ENCODE peak calls at places on chromosomes 3 and 15, in nine cellular contexts. D is endothelial cell, E is HFF-Myc, X is fibroblast of mammary gland, N is fibroblast of pulmonary artery, R is fibroblast of lung, M is spleen, A is upper lobe of right lung, L is Peyer's patch. W is an unnamed sample.

GRCh38 chr15:85527907-85528306 is 147.5 kb downstream of the AKAP13 start:
- DNase-seq in N (peak; percentile 96), A (no peak), X (peak; percentile 69), R (peak; percentile 85), D (peak; percentile 28), M (no peak), E (peak; percentile 70), L (no peak), W (no peak)

GRCh38 chr3:160676547-160677303 is at the start of gene ARL14:
- DNase-seq in L (no peak), M (no peak), A (no peak), X (peak; percentile 65), N (peak; percentile 45), E (no peak), D (no peak), R (peak; percentile 87), W (no peak)

GRCh38 chr3:48042071-48042760 is 26.0 kb upstream of the MAP4 start:
- DNase-seq in D (no peak), M (no peak), N (no peak), R (peak; percentile 62), L (no peak), X (peak; percentile 53), E (no peak), A (no peak), W (no peak)

GRCh38 chr3:57691411-57692133 is 1.3 kb downstream of the DENND6A start:
- DNase-seq in A (no peak), N (peak; percentile 5), R (no peak), L (no peak), D (no peak), X (peak; percentile 13), M (no peak), E (no peak), W (no peak)

GRCh38 chr3:156291269-156292123 is 171.1 kb downstream of the KCNAB1 start:
- DNase-seq in D (peak; percentile 8), A (no peak), N (no peak), E (no peak), X (peak; percentile 19), M (peak; percentile 71), L (no peak), R (peak; percentile 49), W (no peak)

GRCh38 chr15:93089855-93090305 is 869 bp upstream of the RGMA start:
- DNase-seq in N (no peak), L (no peak), D (no peak), M (no peak), A (no peak), E (no peak), R (no peak), X (no peak), W (no peak)

GRCh38 chr3:59192473-59192872 is 142.6 kb upstream of the CFAP20DC start:
- DNase-seq in L (no peak), E (no peak), R (peak; percentile 94), X (peak; percentile 60), M (no peak), D (no peak), N (peak; percentile 3), A (no peak), W (no peak)

GRCh38 chr3:184574552-184575430 is 13.2 kb downstream of the EPHB3 start:
- DNase-seq in E (no peak), D (peak; percentile 72), N (no peak), A (no peak), R (no peak), X (no peak), M (no peak), L (no peak), W (no peak)

GRCh38 chr3:94303897-94304296 is 241.0 kb downstream of the NSUN3 start:
- DNase-seq in R (peak; percentile 61), D (no peak), N (peak; percentile 14), E (no peak), L (no peak), M (no peak), A (no peak), X (no peak), W (no peak)

GRCh38 chr3:57382933-57383332 is 90.4 kb upstream of the ASB14 start:
- DNase-seq in X (peak; percentile 44), E (no peak), N (peak; percentile 3), D (no peak), A (no peak), R (peak; percentile 42), M (no peak), L (no peak), W (no peak)

GRCh38 chr15:36029606-36030005 is 483.6 kb upstream of the DPH6 start:
- DNase-seq in R (peak; percentile 86), X (peak; percentile 65), M (no peak), E (peak; percentile 14), A (no peak), N (peak; percentile 67), L (no peak), D (no peak), W (no peak)

GRCh38 chr3:169104972-169105371 is 558.5 kb downstream of the MECOM start:
- DNase-seq in R (peak; percentile 86), M (no peak), N (peak; percentile 47), A (no peak), L (no peak), E (no peak), X (peak; percentile 64), D (no peak), W (no peak)

GRCh38 chr3:174767853-174768382 is 91.2 kb upstream of the NAALADL2 start:
- DNase-seq in L (no peak), A (no peak), M (no peak), N (peak; percentile 64), E (no peak), R (peak; percentile 86), X (peak; percentile 51), D (no peak), W (no peak)

GRCh38 chr3:40518848-40519247 is 5.9 kb upstream of the ZNF621 start:
- DNase-seq in D (no peak), X (no peak), A (no peak), E (no peak), N (no peak), M (no peak), R (no peak), L (no peak), W (no peak)

GRCh38 chr15:50251638-50252182 is 13.8 kb downstream of the HDC start:
- DNase-seq in M (no peak), X (no peak), L (no peak), E (no peak), D (no peak), A (no peak), N (no peak), R (peak; percentile 23), W (no peak)

DNA sequence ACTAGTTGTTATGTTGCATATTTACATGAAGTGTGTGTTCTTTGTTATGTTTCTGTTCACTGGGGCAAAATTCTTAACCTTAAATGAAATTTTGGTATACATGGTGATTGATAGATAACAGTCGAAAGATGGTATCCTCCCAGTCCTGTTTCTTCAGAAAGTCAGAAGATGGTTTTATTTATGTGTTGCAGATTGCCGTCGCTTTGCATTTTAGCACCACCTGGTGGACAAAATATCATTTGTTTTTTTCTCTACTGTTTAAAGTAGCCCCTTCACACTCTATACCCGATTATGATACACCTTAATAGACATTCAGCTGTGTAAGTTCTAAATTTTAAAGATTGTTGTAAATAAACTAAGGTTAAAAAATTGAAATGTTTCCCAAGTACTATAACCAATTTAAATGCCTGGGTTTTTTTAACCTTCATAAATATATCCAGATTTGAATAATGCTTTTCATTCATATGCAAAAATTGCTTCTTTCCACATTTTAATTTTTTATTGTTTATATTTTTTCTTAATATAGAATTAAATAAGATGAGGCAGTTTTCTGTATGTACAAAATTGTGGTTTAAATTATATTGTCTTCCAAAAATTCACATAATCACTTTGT is 152.2 kb downstream of the ALCAM start:
- DNase-seq in D (peak; percentile 20), N (peak; percentile 85), R (peak; percentile 61), L (no peak), M (no peak), E (peak; percentile 48), X (peak; percentile 78), A (no peak), W (peak; percentile 10)
- TF ChIP-seq CTCF in D (peak; percentile 88), N (peak; percentile 54), R (peak; percentile 55), L (peak; percentile 69), M (peak; percentile 65), E (peak; percentile 41), X (peak; percentile 62), A (peak; percentile 66), W (peak; percentile 78)

DNA sequence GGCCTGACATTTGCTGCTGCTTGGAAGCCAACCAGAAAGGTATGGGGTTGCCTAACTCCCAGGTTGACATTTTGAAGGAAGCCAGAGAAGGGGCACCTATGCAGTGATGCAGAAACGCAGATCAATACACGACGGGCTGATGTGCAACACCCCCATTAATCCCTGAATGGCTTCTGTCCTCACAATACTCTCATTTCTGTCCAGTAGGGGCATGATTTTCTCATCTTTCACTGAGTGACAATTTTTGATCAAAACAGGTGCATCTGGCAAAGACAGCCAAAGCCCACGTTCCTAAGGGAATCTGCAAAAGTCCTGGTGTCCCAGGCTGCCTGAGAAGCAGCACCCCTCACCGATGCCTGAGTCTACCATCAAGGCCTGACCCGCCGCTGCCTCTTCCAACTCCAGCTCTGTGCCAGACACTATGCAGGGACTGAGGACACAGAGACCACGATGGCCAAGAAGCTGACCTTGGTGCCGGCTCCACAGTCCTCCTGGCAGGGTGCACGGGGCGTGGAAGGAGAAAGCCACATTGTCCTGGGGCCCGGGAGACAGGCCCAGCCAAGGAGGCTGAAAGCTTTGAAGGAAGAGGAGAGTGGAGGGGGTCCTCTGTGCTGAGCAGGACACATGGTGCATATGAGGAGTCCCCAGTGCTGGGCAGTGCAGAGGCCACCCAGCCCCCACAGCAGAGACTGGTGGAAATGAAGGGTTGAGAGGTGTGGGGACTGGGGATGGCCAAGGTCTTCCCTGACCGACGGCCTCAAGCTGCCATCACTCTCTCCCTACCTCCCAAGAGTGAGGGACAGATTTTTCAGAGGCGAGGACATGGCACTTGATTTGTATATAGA is 159.6 kb downstream of the NUP210 start:
- DNase-seq in A (no peak), E (no peak), N (no peak), D (no peak), M (no peak), R (no peak), X (no peak), L (no peak), W (no peak)
- TF ChIP-seq CTCF in A (no peak), E (no peak), N (no peak), D (no peak), M (no peak), R (no peak), X (no peak), L (no peak), W (no peak)

DNA sequence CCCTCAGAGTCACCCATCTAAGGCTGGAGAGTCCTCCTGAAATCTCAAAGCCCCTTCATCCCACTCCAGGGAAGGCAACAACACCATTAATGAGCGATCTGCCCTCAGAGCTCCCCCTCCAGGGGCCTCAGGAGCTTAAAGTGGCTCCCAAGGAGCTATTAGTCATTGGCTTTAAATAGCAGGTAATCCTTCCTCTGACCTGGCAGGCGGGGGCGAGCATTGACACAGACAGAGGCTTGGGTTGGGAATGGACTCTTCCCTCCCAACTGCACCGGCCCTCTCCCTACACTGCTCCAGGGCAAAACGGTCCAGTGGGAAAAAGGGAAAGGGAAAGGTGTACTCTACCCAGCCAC is 1.4 kb downstream of the MFGE8 start:
- DNase-seq in E (no peak), D (no peak), L (no peak), N (no peak), A (no peak), X (peak; percentile 67), R (peak; percentile 78), M (no peak), W (no peak)
- TF ChIP-seq CTCF in E (no peak), D (no peak), L (no peak), N (no peak), A (no peak), X (no peak), R (no peak), M (no peak), W (peak; percentile 5)

DNA sequence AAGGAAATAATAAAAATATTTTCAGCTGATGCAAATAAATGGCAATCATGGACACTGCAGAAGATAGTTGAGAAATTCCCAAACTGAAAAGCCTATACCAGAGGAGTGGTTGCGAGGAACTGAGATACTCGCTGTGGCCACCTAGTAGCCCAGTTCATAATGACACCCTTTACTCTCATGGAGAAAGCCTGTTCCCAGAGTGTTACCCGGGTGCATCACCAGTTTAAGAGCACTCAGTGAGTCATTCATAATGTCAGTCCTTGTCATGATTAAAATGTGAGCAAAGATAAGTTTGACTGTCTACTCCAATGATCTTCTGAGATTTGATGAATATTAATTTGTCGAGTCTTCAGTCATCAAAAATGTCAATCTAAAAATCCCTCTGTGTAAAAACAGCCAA is 138.4 kb upstream of the LRRC3B start:
- DNase-seq in X (no peak), M (no peak), R (no peak), A (no peak), N (no peak), E (no peak), D (peak; percentile 25), L (no peak), W (peak; percentile 9)
- TF ChIP-seq CTCF in X (no peak), M (no peak), R (no peak), A (no peak), N (no peak), E (no peak), D (peak; percentile 41), L (no peak), W (peak; percentile 48)